ENCODE peak calls at places on chromosome 14, in ten cellular contexts. Z is neural progenitor cell; S is left ventricle myocardium inferior; X is naive thymus-derived CD8-positive, alpha-beta T cell; E is AG09319; P is left kidney; J is myocyte; C is amygdala; F is Peyer's patch; G is EH. N is an unnamed sample.

GRCh38 chr14:54177861-54178591 is 218.8 kb upstream of the CDKN3 start:
- DNase-seq in Z (no peak), S (no peak), X (no peak), E (no peak), P (peak), J (no peak), C (no peak), F (no peak), G (peak), N (no peak)

GRCh38 chr14:97687944-97688625 is 890.9 kb downstream of the VRK1 start:
- DNase-seq in Z (no peak), S (no peak), X (no peak), E (no peak), P (peak), J (no peak), C (no peak), F (no peak), G (no peak), N (no peak)

GRCh38 chr14:102928412-102929348 is 6.2 kb downstream of the AMN start:
- DNase-seq in Z (peak), S (peak), X (peak), E (no peak), P (peak), J (no peak), C (no peak), F (peak), G (peak), N (no peak)

GRCh38 chr14:73289729-73290128 is 52.4 kb downstream of the PAPLN start:
- DNase-seq in Z (no peak), S (no peak), X (no peak), E (peak), P (no peak), J (no peak), C (no peak), F (no peak), G (peak), N (no peak)

GRCh38 chr14:100406505-100407131 is 83.5 kb downstream of the SLC25A47 start:
- DNase-seq in Z (no peak), S (no peak), X (no peak), E (no peak), P (no peak), J (no peak), C (no peak), F (peak), G (peak), N (no peak)

GRCh38 chr14:81245771-81246170 is 25.0 kb upstream of the GTF2A1 start:
- DNase-seq in Z (no peak), S (no peak), X (no peak), E (peak), P (no peak), J (peak), C (no peak), F (no peak), G (peak), N (no peak)

GRCh38 chr14:104184506-104184905 is 46.1 kb downstream of the KIF26A start:
- DNase-seq in Z (no peak), S (no peak), X (no peak), E (no peak), P (no peak), J (no peak), C (no peak), F (no peak), G (no peak), N (no peak)

GRCh38 chr14:21268612-21269251 is 510 bp downstream of the HNRNPC start:
- DNase-seq in Z (peak), S (no peak), X (peak), E (peak), P (peak), J (peak), C (peak), F (peak), G (peak), N (peak)

GRCh38 chr14:52723514-52724359 is 6.2 kb upstream of the STYX start:
- DNase-seq in Z (no peak), S (no peak), X (no peak), E (no peak), P (no peak), J (no peak), C (no peak), F (no peak), G (no peak), N (no peak)

GRCh38 chr14:96129128-96129736 is 75.4 kb upstream of the BDKRB2 start:
- DNase-seq in Z (no peak), S (no peak), X (no peak), E (no peak), P (no peak), J (no peak), C (no peak), F (no peak), G (no peak), N (no peak)

GRCh38 chr14:95273041-95273978 is 46.4 kb downstream of the CLMN start:
- DNase-seq in Z (no peak), S (no peak), X (no peak), E (no peak), P (peak), J (peak), C (no peak), F (peak), G (no peak), N (no peak)

GRCh38 chr14:96285667-96286066 is 29.7 kb downstream of the BDKRB1 start:
- DNase-seq in Z (no peak), S (peak), X (no peak), E (no peak), P (no peak), J (peak), C (no peak), F (no peak), G (peak), N (no peak)

GRCh38 chr14:72738181-72738611 is 155.7 kb downstream of the DPF3 start:
- DNase-seq in Z (no peak), S (no peak), X (no peak), E (no peak), P (no peak), J (peak), C (no peak), F (no peak), G (peak), N (no peak)

GRCh38 chr14:70981005-70981952 is 74.0 kb downstream of the PCNX1 start:
- DNase-seq in Z (no peak), S (no peak), X (no peak), E (no peak), P (no peak), J (no peak), C (no peak), F (no peak), G (peak), N (no peak)

GRCh38 chr14:95460647-95461478 is 55.6 kb downstream of the SYNE3 start:
- DNase-seq in Z (peak), S (no peak), X (no peak), E (no peak), P (peak), J (peak), C (peak), F (peak), G (peak), N (peak)

GRCh38 chr14:69542311-69542710 is 32.4 kb downstream of the CCDC177 start:
- DNase-seq in Z (no peak), S (no peak), X (no peak), E (no peak), P (no peak), J (no peak), C (no peak), F (no peak), G (no peak), N (no peak)

GRCh38 chr14:91417134-91417982 is at the start of gene CCDC88C:
- DNase-seq in Z (peak), S (peak), X (peak), E (no peak), P (peak), J (peak), C (no peak), F (peak), G (no peak), N (no peak)

GRCh38 chr14:100603341-100604125 is 16.3 kb upstream of the BEGAIN start:
- DNase-seq in Z (no peak), S (no peak), X (no peak), E (no peak), P (no peak), J (no peak), C (no peak), F (peak), G (no peak), N (no peak)

GRCh38 chr14:37594916-37595808 is at the start of the genes FOXA1 and TTC6:
- DNase-seq in Z (peak), S (no peak), X (no peak), E (no peak), P (peak), J (peak), C (no peak), F (peak), G (peak), N (no peak)

GRCh38 chr14:57865450-57866198 is at the start of gene SLC35F4:
- DNase-seq in Z (peak), S (no peak), X (no peak), E (no peak), P (peak), J (no peak), C (no peak), F (no peak), G (peak), N (no peak)

GRCh38 chr14:90815817-90816662 is at the start of gene TTC7B:
- DNase-seq in Z (peak), S (peak), X (no peak), E (no peak), P (peak), J (peak), C (no peak), F (no peak), G (peak), N (no peak)

GRCh38 chr14:55107766-55108554 is 21.1 kb upstream of the LGALS3 start:
- DNase-seq in Z (no peak), S (peak), X (no peak), E (peak), P (peak), J (peak), C (no peak), F (peak), G (peak), N (peak)

GRCh38 chr14:64878775-64879634 is 702 bp downstream of the SPTB start:
- DNase-seq in Z (peak), S (no peak), X (no peak), E (no peak), P (peak), J (peak), C (no peak), F (no peak), G (no peak), N (no peak)

GRCh38 chr14:62162998-62163589 is 400.9 kb downstream of the SNAPC1 start:
- DNase-seq in Z (peak), S (no peak), X (no peak), E (peak), P (peak), J (peak), C (peak), F (no peak), G (peak), N (no peak)

GRCh38 chr14:58812050-58812690 is 174.4 kb downstream of the DACT1 start:
- DNase-seq in Z (no peak), S (no peak), X (no peak), E (no peak), P (peak), J (no peak), C (no peak), F (no peak), G (no peak), N (no peak)

GRCh38 chr14:97005908-97006307 is 208.7 kb downstream of the VRK1 start:
- DNase-seq in Z (no peak), S (no peak), X (no peak), E (no peak), P (peak), J (no peak), C (no peak), F (no peak), G (no peak), N (no peak)

GRCh38 chr14:53870997-53871396 is 85.6 kb downstream of the BMP4 start:
- DNase-seq in Z (no peak), S (no peak), X (no peak), E (no peak), P (no peak), J (no peak), C (no peak), F (no peak), G (no peak), N (no peak)

GRCh38 chr14:100345711-100346110 is 22.6 kb downstream of the SLC25A47 start:
- DNase-seq in Z (no peak), S (no peak), X (no peak), E (no peak), P (no peak), J (no peak), C (no peak), F (no peak), G (no peak), N (no peak)

GRCh38 chr14:42229976-42230375 is 623.3 kb downstream of the LRFN5 start:
- DNase-seq in Z (no peak), S (no peak), X (no peak), E (no peak), P (no peak), J (no peak), C (no peak), F (no peak), G (no peak), N (no peak)